ENCODE peak calls at places on chromosomes 1 and 21, in eight cellular contexts. I is IMR-90; F is naive thymus-derived CD8-positive, alpha-beta T cell; U is GM04504; Q is hippocampal formation; W is H54; L is tibial artery; V is DMS153. A is an unnamed sample.

GRCh38 chr1:223230161-223230881 is 87.3 kb upstream of the TLR5 start:
- DNase-seq in W (peak), Q (no peak), L (no peak), U (peak), V (no peak), F (peak), I (peak), A (no peak)

GRCh38 chr1:17892225-17892624 is 137.1 kb downstream of the ACTL8 start:
- DNase-seq in Q (no peak), I (no peak), F (no peak), L (no peak), V (peak), W (no peak), U (no peak), A (no peak)

GRCh38 chr1:166638137-166638536 is 201.1 kb upstream of the POGK start:
- DNase-seq in F (no peak), Q (no peak), I (no peak), V (no peak), U (no peak), L (no peak), W (no peak), A (no peak)

GRCh38 chr1:35220976-35221375 is 28.0 kb upstream of the SFPQ start:
- DNase-seq in U (no peak), F (peak), L (no peak), V (no peak), I (no peak), Q (no peak), W (peak), A (no peak)

GRCh38 chr21:27564684-27565280 is 597.9 kb upstream of the ADAMTS5 start:
- DNase-seq in V (no peak), F (no peak), U (no peak), I (peak), L (peak), Q (no peak), W (no peak), A (no peak)

GRCh38 chr1:200221614-200222282 is 188.1 kb downstream of the ZNF281 start:
- DNase-seq in Q (no peak), V (no peak), U (no peak), F (no peak), I (no peak), L (no peak), W (no peak), A (no peak)

GRCh38 chr1:94720091-94720793 is 99.9 kb upstream of the SLC44A3 start:
- DNase-seq in U (no peak), V (no peak), W (no peak), L (no peak), F (no peak), I (no peak), Q (no peak), A (no peak)

GRCh38 chr1:75127916-75128717 is 6.1 kb upstream of the LHX8 start:
- DNase-seq in W (no peak), U (no peak), F (no peak), Q (no peak), L (no peak), I (no peak), V (no peak), A (no peak)

GRCh38 chr1:52511439-52511838 is 41.5 kb downstream of the TUT4 start:
- DNase-seq in F (no peak), W (no peak), U (no peak), L (no peak), V (no peak), Q (no peak), I (no peak), A (no peak)

GRCh38 chr21:38379171-38379570 is 119.1 kb downstream of the ERG start:
- DNase-seq in L (no peak), F (no peak), I (no peak), W (no peak), V (no peak), U (no peak), Q (no peak), A (no peak)

GRCh38 chr1:19123837-19124236 is 86.2 kb downstream of the UBR4 start:
- DNase-seq in U (no peak), V (no peak), F (peak), I (no peak), W (no peak), L (no peak), Q (peak), A (no peak)

GRCh38 chr1:228488818-228489674 is 1.9 kb downstream of the RNF187 start:
- DNase-seq in Q (no peak), F (no peak), U (no peak), W (no peak), L (no peak), V (no peak), I (no peak), A (no peak)

GRCh38 chr1:206754011-206754410 is 16.6 kb upstream of the IL19 start:
- DNase-seq in U (no peak), L (no peak), V (no peak), I (peak), F (no peak), W (no peak), Q (no peak), A (no peak)

GRCh38 chr1:155479205-155479604 is 83.4 kb downstream of the ASH1L start:
- DNase-seq in F (no peak), U (no peak), Q (no peak), L (no peak), W (no peak), I (peak), V (no peak), A (no peak)